ENCODE peak calls at places on chromosome 9, in ten cellular contexts. F is activated T-cell treated with anti-CD3 and anti-CD28 coated beads, Interleukin-2, amount 50 U/mL, for 48 hours; T is RPMI8226; X is GM19239; L is posterior cingulate gyrus; N is stimulated activated CD4-positive, alpha-beta T cell treated with anti-CD3 and anti-CD28 coated beads, TNF-alpha, amount 100 ng/mL, for 1 hour; K is HuH-7.5; Y is PC-9; G is epithelial cell of esophagus; A is GM23248. Q is an unnamed sample.

GRCh38 chr9:5628530-5629311 is at the start of gene RIC1:
- DNase-seq in F (peak), T (peak), X (peak), L (peak), N (peak), K (peak), Y (peak), G (peak), A (peak), Q (peak)

GRCh38 chr9:138072897-138073296 is 195.3 kb downstream of the CACNA1B start:
- DNase-seq in F (no peak), T (no peak), X (no peak), L (peak), N (no peak), K (no peak), Y (no peak), G (no peak), A (no peak), Q (no peak)

GRCh38 chr9:119934497-119934896 is 565.3 kb upstream of the BRINP1 start:
- DNase-seq in F (no peak), T (no peak), X (no peak), L (no peak), N (no peak), K (no peak), Y (no peak), G (no peak), A (no peak), Q (no peak)

GRCh38 chr9:34365282-34365681 is 11.4 kb downstream of the MYORG start:
- DNase-seq in F (no peak), T (no peak), X (no peak), L (no peak), N (no peak), K (no peak), Y (no peak), G (no peak), A (no peak), Q (no peak)

GRCh38 chr9:127903557-127904475 is 4.4 kb upstream of the ST6GALNAC6 start:
- DNase-seq in F (peak), T (peak), X (peak), L (no peak), N (no peak), K (no peak), Y (no peak), G (no peak), A (peak), Q (no peak)

GRCh38 chr9:136363606-136364368 is at the start of gene DNLZ:
- DNase-seq in F (peak), T (peak), X (peak), L (peak), N (peak), K (peak), Y (peak), G (peak), A (peak), Q (peak)

GRCh38 chr9:6605202-6605601 is 40.3 kb downstream of the GLDC start:
- DNase-seq in F (no peak), T (no peak), X (peak), L (no peak), N (no peak), K (no peak), Y (no peak), G (no peak), A (no peak), Q (no peak)

GRCh38 chr9:71446081-71446480 is 322.2 kb downstream of the CEMIP2 start:
- DNase-seq in F (no peak), T (no peak), X (no peak), L (no peak), N (no peak), K (no peak), Y (no peak), G (no peak), A (no peak), Q (no peak)

GRCh38 chr9:123058834-123059233 is 25.4 kb downstream of the GPR21 start:
- DNase-seq in F (no peak), T (no peak), X (no peak), L (no peak), N (no peak), K (no peak), Y (no peak), G (peak), A (peak), Q (no peak)

GRCh38 chr9:94600258-94600657 is 6.6 kb upstream of the FBP2 start:
- DNase-seq in F (no peak), T (no peak), X (no peak), L (no peak), N (no peak), K (no peak), Y (no peak), G (no peak), A (no peak), Q (no peak)

GRCh38 chr9:73074176-73074708 is 77.4 kb upstream of the ANXA1 start:
- DNase-seq in F (no peak), T (no peak), X (no peak), L (no peak), N (no peak), K (no peak), Y (no peak), G (no peak), A (no peak), Q (no peak)

GRCh38 chr9:4891674-4892073 is 93.4 kb upstream of the JAK2 start:
- DNase-seq in F (no peak), T (no peak), X (no peak), L (no peak), N (no peak), K (no peak), Y (no peak), G (no peak), A (no peak), Q (no peak)

GRCh38 chr9:9498147-9498546 is 1114.7 kb downstream of the PTPRD start:
- DNase-seq in F (no peak), T (no peak), X (no peak), L (no peak), N (no peak), K (no peak), Y (no peak), G (peak), A (no peak), Q (peak)

GRCh38 chr9:108083160-108083559 is 593.6 kb upstream of the KLF4 start:
- DNase-seq in F (no peak), T (peak), X (no peak), L (no peak), N (no peak), K (no peak), Y (no peak), G (no peak), A (no peak), Q (no peak)

GRCh38 chr9:21782207-21782606 is 20.2 kb upstream of the MTAP start:
- DNase-seq in F (no peak), T (peak), X (no peak), L (no peak), N (no peak), K (no peak), Y (peak), G (peak), A (peak), Q (no peak)

GRCh38 chr9:129012893-129013448 is 15.2 kb downstream of the SH3GLB2 start:
- DNase-seq in F (no peak), T (no peak), X (no peak), L (no peak), N (no peak), K (no peak), Y (no peak), G (no peak), A (no peak), Q (no peak)

GRCh38 chr9:135190789-135191577 is 103.5 kb downstream of the OLFM1 start:
- DNase-seq in F (no peak), T (no peak), X (no peak), L (no peak), N (no peak), K (no peak), Y (no peak), G (no peak), A (no peak), Q (no peak)

GRCh38 chr9:83441390-83441789 is 96.8 kb downstream of the FRMD3 start:
- DNase-seq in F (no peak), T (no peak), X (no peak), L (no peak), N (no peak), K (no peak), Y (no peak), G (no peak), A (no peak), Q (no peak)

GRCh38 chr9:92147030-92147853 is 32.0 kb upstream of the SPTLC1 start:
- DNase-seq in F (no peak), T (peak), X (no peak), L (no peak), N (no peak), K (no peak), Y (peak), G (peak), A (peak), Q (peak)

GRCh38 chr9:94160594-94161501 is 76.6 kb downstream of the PTPDC1 start:
- DNase-seq in F (no peak), T (no peak), X (no peak), L (no peak), N (no peak), K (peak), Y (no peak), G (peak), A (peak), Q (no peak)

GRCh38 chr9:81848472-81848871 is 79.8 kb upstream of the SPATA31D4 start:
- DNase-seq in F (no peak), T (no peak), X (no peak), L (no peak), N (no peak), K (no peak), Y (no peak), G (peak), A (peak), Q (no peak)

GRCh38 chr9:117415584-117415937 is 704 bp upstream of the ASTN2 start:
- DNase-seq in F (no peak), T (no peak), X (no peak), L (peak), N (no peak), K (no peak), Y (no peak), G (no peak), A (no peak), Q (no peak)

GRCh38 chr9:134358968-134359319 is 32.7 kb downstream of the RXRA start:
- DNase-seq in F (no peak), T (no peak), X (no peak), L (no peak), N (no peak), K (no peak), Y (no peak), G (no peak), A (no peak), Q (no peak)

GRCh38 chr9:7560669-7561305 is 238.8 kb downstream of the DMAC1 start:
- DNase-seq in F (no peak), T (no peak), X (no peak), L (no peak), N (no peak), K (no peak), Y (no peak), G (no peak), A (no peak), Q (no peak)

GRCh38 chr9:33354651-33355211 is 47.6 kb downstream of the AQP7 start:
- DNase-seq in F (no peak), T (no peak), X (no peak), L (no peak), N (no peak), K (no peak), Y (no peak), G (no peak), A (peak), Q (no peak)

GRCh38 chr9:132743886-132744544 is 73.8 kb downstream of the GTF3C4 start:
- DNase-seq in F (no peak), T (peak), X (no peak), L (peak), N (no peak), K (no peak), Y (no peak), G (no peak), A (peak), Q (no peak)

GRCh38 chr9:121751686-121752445 is 100.4 kb downstream of the DAB2IP start:
- DNase-seq in F (no peak), T (no peak), X (no peak), L (no peak), N (no peak), K (no peak), Y (no peak), G (no peak), A (no peak), Q (no peak)

Q was measured in MV-4-11.